ENCODE peak calls at places on chromosomes 3 and 15, in eight cellular contexts. X, L, T, A, G, C, Q and S are unnamed samples.

GRCh38 chr15:85430406-85431204 is 50.2 kb downstream of the AKAP13 start:
- DNase-seq in T (no peak), G (peak), L (no peak), C (no peak), A (no peak), Q (no peak), X (no peak), S (peak)

GRCh38 chr15:66072616-66073361 is 180.8 kb downstream of the MEGF11 start:
- DNase-seq in A (no peak), T (peak), L (no peak), C (no peak), G (peak), X (no peak), Q (no peak), S (no peak)

GRCh38 chr15:52503788-52504496 is 24.7 kb downstream of the MYO5A start:
- DNase-seq in L (no peak), A (peak), G (peak), C (no peak), T (no peak), X (no peak), Q (no peak), S (peak)

GRCh38 chr3:45677045-45677436 is 12.2 kb upstream of the SACM1L start:
- DNase-seq in X (no peak), G (no peak), Q (no peak), T (no peak), L (no peak), A (peak), C (peak), S (no peak)

GRCh38 chr15:67509918-67510317 is 11.0 kb upstream of the C15orf61 start:
- DNase-seq in L (no peak), X (no peak), G (no peak), A (no peak), C (no peak), T (no peak), Q (no peak), S (no peak)

GRCh38 chr3:131596884-131597283 is 94.1 kb upstream of the MRPL3 start:
- DNase-seq in X (no peak), T (no peak), Q (no peak), A (no peak), G (no peak), L (no peak), C (no peak), S (peak)

GRCh38 chr3:185932213-185932612 is 5.6 kb downstream of the TRA2B start:
- DNase-seq in Q (no peak), L (no peak), A (peak), G (no peak), C (no peak), X (no peak), T (peak), S (no peak)

GRCh38 chr15:66859688-66860253 is 157.7 kb downstream of the SMAD6 start:
- DNase-seq in A (no peak), T (peak), C (no peak), X (no peak), L (no peak), G (no peak), Q (no peak), S (no peak)

GRCh38 chr15:96049323-96049722 is 281.2 kb upstream of the NR2F2 start:
- DNase-seq in Q (no peak), A (no peak), C (no peak), T (no peak), L (no peak), X (no peak), G (no peak), S (no peak)

GRCh38 chr3:175384569-175384968 is 525.4 kb downstream of the NAALADL2 start:
- DNase-seq in L (no peak), C (no peak), X (no peak), A (no peak), Q (no peak), T (no peak), G (no peak), S (no peak)

GRCh38 chr3:107285197-107285596 is 92.0 kb upstream of the CCDC54 start:
- DNase-seq in A (peak), L (no peak), G (no peak), Q (no peak), X (no peak), C (no peak), T (peak), S (no peak)

GRCh38 chr3:171854649-171855305 is 11.6 kb downstream of the TMEM212 start:
- DNase-seq in Q (no peak), X (no peak), C (no peak), G (no peak), T (no peak), A (peak), L (no peak), S (no peak)

GRCh38 chr3:23691343-23691895 is 114.3 kb upstream of the UBE2E1 start:
- DNase-seq in Q (no peak), A (peak), G (no peak), C (no peak), X (no peak), L (no peak), T (no peak), S (no peak)

GRCh38 chr3:118544458-118544857 is 490.2 kb downstream of the IGSF11 start:
- DNase-seq in X (no peak), A (no peak), L (no peak), T (peak), Q (no peak), C (peak), G (no peak), S (no peak)

GRCh38 chr15:67550522-67550921 is 8.0 kb downstream of the MAP2K5 start:
- DNase-seq in T (no peak), G (no peak), C (no peak), Q (peak), A (peak), X (no peak), L (no peak), S (no peak)

GRCh38 chr3:57981483-57982087 is 26.6 kb upstream of the FLNB start:
- DNase-seq in G (no peak), X (no peak), L (no peak), Q (no peak), T (no peak), C (no peak), A (peak), S (no peak)

GRCh38 chr3:71582612-71583568 is 638 bp downstream of the FOXP1 start:
- DNase-seq in L (no peak), T (peak), Q (peak), G (peak), C (peak), A (peak), X (peak), S (peak)

GRCh38 chr15:57969355-57969754 is 96.2 kb downstream of the ALDH1A2 start:
- DNase-seq in X (no peak), Q (no peak), T (no peak), A (peak), L (no peak), G (no peak), C (peak), S (no peak)

GRCh38 chr3:4332574-4332973 is 29.4 kb downstream of the SETMAR start:
- DNase-seq in X (no peak), G (no peak), A (no peak), L (no peak), T (no peak), Q (no peak), C (no peak), S (no peak)

GRCh38 chr15:43989938-43990337 is 163.1 kb downstream of the WDR76 start:
- DNase-seq in T (no peak), C (no peak), A (no peak), G (no peak), L (no peak), Q (no peak), X (no peak), S (no peak)
- TF ChIP-seq CTCF in T (no peak), C (no peak), A (no peak), G (no peak), L (no peak), Q (no peak), X (no peak), S (no peak)

DNA sequence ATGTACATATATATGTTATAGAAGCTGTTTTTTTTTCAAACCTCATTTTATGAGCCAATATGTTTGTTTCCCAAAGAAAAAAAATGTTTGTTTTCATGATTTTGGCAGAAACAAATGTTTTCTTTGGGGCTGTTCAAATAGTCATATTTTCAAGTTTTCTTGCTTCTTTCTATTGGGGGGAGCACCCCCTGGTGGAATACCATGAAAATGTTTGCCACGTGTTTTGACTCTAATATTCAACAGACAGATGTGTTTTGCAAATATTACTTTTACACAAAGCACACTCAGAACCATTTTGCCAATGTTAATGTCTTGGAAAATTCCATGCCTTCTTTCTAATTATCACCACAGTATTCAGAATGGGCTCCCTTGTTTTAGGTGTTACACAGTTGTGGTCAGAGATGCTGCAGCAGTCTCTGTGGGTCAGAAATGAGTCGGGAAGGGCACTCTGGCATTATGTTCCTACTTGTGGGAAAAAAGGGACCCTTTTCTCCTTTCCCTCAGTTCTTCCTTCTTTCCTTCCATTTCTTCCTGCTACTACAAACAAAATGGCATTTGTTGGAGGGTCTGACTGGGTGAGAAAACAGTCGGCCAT is 817.0 kb downstream of the TUSC7 start:
- DNase-seq in G (peak), X (no peak), Q (no peak), L (no peak), A (peak), T (peak), C (peak), S (no peak)
- TF ChIP-seq CTCF in G (peak), X (peak), Q (peak), L (peak), A (peak), T (peak), C (peak), S (peak)

GRCh38 chr3:148727242-148727641 is 29.5 kb downstream of the AGTR1 start:
- DNase-seq in T (peak), C (peak), A (peak), L (no peak), Q (peak), G (peak), X (no peak), S (peak)
- TF ChIP-seq CTCF in T (peak), C (peak), A (peak), L (peak), Q (no peak), G (peak), X (peak), S (peak)

DNA sequence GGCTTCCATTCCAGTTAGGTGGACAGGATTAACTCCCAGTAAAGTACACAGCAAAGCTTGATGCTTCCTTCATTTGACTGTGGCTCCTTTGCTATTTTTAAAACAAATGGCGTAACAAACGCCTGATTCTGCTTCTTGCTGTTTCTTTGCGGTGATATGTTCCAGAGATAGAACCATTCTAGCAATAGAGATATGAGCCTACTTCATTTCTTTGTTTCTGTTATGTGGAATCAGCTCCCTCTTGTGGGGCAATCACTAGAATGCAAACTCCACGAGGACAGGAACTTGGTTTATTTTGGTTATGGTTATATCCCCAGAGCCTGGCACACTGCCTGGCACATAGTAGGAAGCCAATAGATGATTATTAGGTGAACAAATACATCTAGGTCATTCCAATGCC is 122.6 kb upstream of the SLC6A11 start:
- DNase-seq in C (no peak), Q (no peak), X (no peak), G (peak), A (peak), L (no peak), T (no peak), S (no peak)
- TF ChIP-seq CTCF in C (no peak), Q (no peak), X (no peak), G (no peak), A (peak), L (no peak), T (peak), S (no peak)

GRCh38 chr3:79684041-79684440 is 83.8 kb downstream of the ROBO1 start:
- DNase-seq in T (no peak), Q (no peak), X (no peak), G (no peak), A (no peak), L (no peak), C (no peak), S (no peak)

GRCh38 chr3:79690072-79690471 is 77.7 kb downstream of the ROBO1 start:
- DNase-seq in T (no peak), L (no peak), A (no peak), G (no peak), Q (no peak), X (no peak), C (no peak), S (no peak)

DNA sequence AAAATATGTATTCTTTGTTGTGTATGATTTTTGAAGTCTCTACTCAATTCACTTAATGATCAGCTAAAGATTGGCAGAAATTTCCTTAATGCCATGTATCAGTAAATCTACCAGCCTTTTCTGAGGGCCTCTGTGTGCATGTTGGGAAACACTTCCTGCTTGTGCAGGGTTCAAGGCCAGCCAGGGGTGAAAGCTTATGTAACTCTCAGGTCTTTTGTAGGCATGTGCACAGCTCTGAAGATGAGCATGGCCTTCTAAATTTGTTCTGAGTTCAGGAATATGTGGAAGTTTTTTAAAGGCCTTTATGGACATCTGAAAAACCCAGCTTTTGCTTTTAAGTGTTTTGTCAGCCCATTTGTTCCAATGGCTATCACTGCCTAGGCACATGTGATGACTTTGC is 82.7 kb downstream of the ROBO1 start:
- DNase-seq in X (no peak), A (no peak), L (no peak), G (no peak), C (no peak), T (no peak), Q (no peak), S (no peak)
- TF ChIP-seq CTCF in X (no peak), A (no peak), L (no peak), G (no peak), C (no peak), T (no peak), Q (no peak), S (no peak)

GRCh38 chr15:83559310-83559966 is 94.5 kb upstream of the ADAMTSL3 start:
- DNase-seq in Q (peak), A (peak), X (no peak), C (peak), T (peak), G (peak), L (peak), S (peak)

GRCh38 chr15:83556754-83557153 is 97.2 kb upstream of the ADAMTSL3 start:
- DNase-seq in C (no peak), X (no peak), A (no peak), G (no peak), T (no peak), L (no peak), Q (no peak), S (no peak)

GRCh38 chr15:83556068-83556467 is 97.9 kb upstream of the ADAMTSL3 start:
- DNase-seq in A (no peak), T (no peak), G (no peak), Q (no peak), C (no peak), X (no peak), L (no peak), S (no peak)

GRCh38 chr15:83555383-83555782 is 98.5 kb upstream of the ADAMTSL3 start:
- DNase-seq in Q (no peak), T (no peak), G (no peak), A (no peak), C (no peak), L (no peak), X (no peak), S (no peak)

GRCh38 chr15:83558146-83558545 is 95.8 kb upstream of the ADAMTSL3 start:
- DNase-seq in A (no peak), Q (no peak), L (no peak), G (no peak), T (no peak), X (no peak), C (no peak), S (no peak)
- TF ChIP-seq CTCF in A (no peak), Q (no peak), L (no peak), G (no peak), T (no peak), X (no peak), C (no peak), S (no peak)